ENCODE peak calls at places on chromosome X, in four cellular contexts. M is GM10248, X is cardiac muscle cell, D is DMS79 treated with DMSO at 0.1 percent for 48 hours. V is an unnamed sample.

GRCh38 chrX:143664302-143664701 is 28.4 kb upstream of the SLITRK4 start:
- DNase-seq in D (no peak), X (peak; percentile 30), M (no peak), V (no peak)

GRCh38 chrX:119758682-119759332 is 419 bp downstream of the SOWAHD start:
- DNase-seq in X (peak; percentile 22), D (no peak), M (no peak), V (peak; percentile 84)

GRCh38 chrX:25599061-25599460 is 539.1 kb upstream of the MAGEB18 start:
- DNase-seq in X (no peak), D (no peak), M (no peak), V (no peak)

GRCh38 chrX:70049925-70050324 is at the start of gene AWAT2:
- DNase-seq in X (no peak), D (no peak), M (no peak), V (no peak)

GRCh38 chrX:153649915-153650782 is 3.1 kb downstream of the DUSP9 start:
- DNase-seq in D (no peak), X (no peak), M (no peak), V (peak; percentile 59)

GRCh38 chrX:17814557-17814956 is 46.5 kb downstream of the RAI2 start:
- DNase-seq in D (no peak), M (no peak), X (no peak), V (no peak)

GRCh38 chrX:128078545-128078944 is 26.3 kb upstream of the ACTRT1 start:
- DNase-seq in X (no peak), M (no peak), D (no peak), V (no peak)

GRCh38 chrX:46216406-46216805 is 328.8 kb downstream of the ZNF674 start:
- DNase-seq in D (no peak), X (no peak), M (no peak), V (no peak)

GRCh38 chrX:70998402-70999027 is 67.6 kb upstream of the SLC7A3 start:
- DNase-seq in X (peak; percentile 51), M (no peak), D (no peak), V (no peak)

GRCh38 chrX:150150780-150151125 is 212.4 kb upstream of the MAMLD1 start:
- DNase-seq in M (no peak), D (no peak), X (no peak), V (no peak)

GRCh38 chrX:39967348-39967747 is 130.4 kb downstream of the BCOR start:
- DNase-seq in M (no peak), D (no peak), X (no peak), V (no peak)

GRCh38 chrX:14884714-14885113 is 11.5 kb downstream of the MOSPD2 start:
- DNase-seq in X (no peak), D (no peak), M (no peak), V (no peak)

GRCh38 chrX:96929036-96929435 is 45.3 kb downstream of the RPA4 start:
- DNase-seq in X (no peak), D (no peak), M (no peak), V (no peak)

GRCh38 chrX:81542255-81542654 is 340.4 kb downstream of the SH3BGRL start:
- DNase-seq in X (no peak), D (no peak), M (no peak), V (no peak)

GRCh38 chrX:37627602-37628001 is 56.1 kb downstream of the LANCL3 start:
- DNase-seq in X (no peak), D (no peak), M (no peak), V (no peak)

GRCh38 chrX:43958529-43958928 is 14.7 kb downstream of the NDP start:
- DNase-seq in D (no peak), X (peak; percentile 68), M (peak; percentile 21), V (no peak)

GRCh38 chrX:70174754-70175153 is 2.5 kb upstream of the DGAT2L6 start:
- DNase-seq in D (no peak), M (no peak), X (no peak), V (no peak)

GRCh38 chrX:7586126-7586525 is 256.8 kb upstream of the VCX start:
- DNase-seq in X (peak; percentile 46), M (peak; percentile 17), D (no peak), V (no peak)

GRCh38 chrX:20664774-20665173 is 398.1 kb upstream of the RPS6KA3 start:
- DNase-seq in D (no peak), X (peak; percentile 5), M (no peak), V (no peak)

GRCh38 chrX:41922694-41923171 is 621 bp downstream of the CASK start:
- DNase-seq in M (peak; percentile 25), X (peak; percentile 71), D (no peak), V (peak; percentile 73)

GRCh38 chrX:123331859-123332258 is 147.8 kb downstream of the GRIA3 start:
- DNase-seq in M (no peak), D (no peak), X (no peak), V (no peak)

GRCh38 chrX:34341258-34341657 is 209.1 kb upstream of the FAM47A start:
- DNase-seq in D (no peak), M (no peak), X (peak; percentile 36), V (no peak)

GRCh38 chrX:42028113-42028512 is 104.8 kb upstream of the CASK start:
- DNase-seq in X (no peak), D (no peak), M (no peak), V (no peak)

GRCh38 chrX:118971552-118971951 is 2.9 kb upstream of the LONRF3 start:
- DNase-seq in D (no peak), M (no peak), X (no peak), V (no peak)

GRCh38 chrX:130125090-130125489 is 14.8 kb upstream of the ELF4 start:
- DNase-seq in D (no peak), X (no peak), M (no peak), V (no peak)

V was measured in kidney.